ENCODE peak calls at places on chromosomes 7 and 10, in six cellular contexts. One of them, this sample, is unnamed.

GRCh38 chr10:20768849-20769248 is 128.3 kb downstream of the NEBL start:
- DNase-seq in activated naive CD8-positive, alpha-beta T cell treated with anti-CD3 and anti-CD28 coated beads for 36 hours: no peak
- DNase-seq in hippocampal formation: no peak
- DNase-seq in dermis microvascular lymphatic vessel endothelial cell: no peak
- DNase-seq in GM23248: peak; percentile 4
- DNase-seq in adipocyte: peak; percentile 1
- DNase-seq in this sample: no peak

GRCh38 chr7:105157278-105157677 is 143.3 kb downstream of the KMT2E start:
- DNase-seq in GM23248: no peak
- DNase-seq in hippocampal formation: no peak
- DNase-seq in adipocyte: no peak
- DNase-seq in activated naive CD8-positive, alpha-beta T cell treated with anti-CD3 and anti-CD28 coated beads for 36 hours: no peak
- DNase-seq in dermis microvascular lymphatic vessel endothelial cell: no peak
- DNase-seq in this sample: no peak

GRCh38 chr7:83324596-83324995 is 161.9 kb upstream of the PCLO start:
- DNase-seq in GM23248: no peak
- DNase-seq in activated naive CD8-positive, alpha-beta T cell treated with anti-CD3 and anti-CD28 coated beads for 36 hours: no peak
- DNase-seq in dermis microvascular lymphatic vessel endothelial cell: no peak
- DNase-seq in hippocampal formation: no peak
- DNase-seq in adipocyte: no peak
- DNase-seq in this sample: no peak

GRCh38 chr10:117631276-117632151 is 89.0 kb downstream of the EMX2 start:
- DNase-seq in dermis microvascular lymphatic vessel endothelial cell: no peak
- DNase-seq in activated naive CD8-positive, alpha-beta T cell treated with anti-CD3 and anti-CD28 coated beads for 36 hours: no peak
- DNase-seq in adipocyte: no peak
- DNase-seq in GM23248: no peak
- DNase-seq in hippocampal formation: peak; percentile 27
- DNase-seq in this sample: no peak

GRCh38 chr10:109892885-109893284 is 30.4 kb downstream of the XPNPEP1 start:
- DNase-seq in activated naive CD8-positive, alpha-beta T cell treated with anti-CD3 and anti-CD28 coated beads for 36 hours: no peak
- DNase-seq in GM23248: peak; percentile 93
- DNase-seq in dermis microvascular lymphatic vessel endothelial cell: peak; percentile 67
- DNase-seq in adipocyte: peak; percentile 78
- DNase-seq in hippocampal formation: peak; percentile 14
- DNase-seq in this sample: no peak

GRCh38 chr7:83005410-83005809 is 157.3 kb downstream of the PCLO start:
- DNase-seq in adipocyte: no peak
- DNase-seq in GM23248: no peak
- DNase-seq in hippocampal formation: no peak
- DNase-seq in dermis microvascular lymphatic vessel endothelial cell: no peak
- DNase-seq in activated naive CD8-positive, alpha-beta T cell treated with anti-CD3 and anti-CD28 coated beads for 36 hours: no peak
- DNase-seq in this sample: no peak

GRCh38 chr7:75922966-75923603 is 8.1 kb downstream of the POR start:
- DNase-seq in activated naive CD8-positive, alpha-beta T cell treated with anti-CD3 and anti-CD28 coated beads for 36 hours: no peak
- DNase-seq in adipocyte: no peak
- DNase-seq in hippocampal formation: no peak
- DNase-seq in dermis microvascular lymphatic vessel endothelial cell: no peak
- DNase-seq in GM23248: no peak
- DNase-seq in this sample: no peak

GRCh38 chr10:52280051-52280450 is 34.0 kb upstream of the DKK1 start:
- DNase-seq in GM23248: no peak
- DNase-seq in activated naive CD8-positive, alpha-beta T cell treated with anti-CD3 and anti-CD28 coated beads for 36 hours: no peak
- DNase-seq in adipocyte: peak; percentile 67
- DNase-seq in hippocampal formation: no peak
- DNase-seq in dermis microvascular lymphatic vessel endothelial cell: no peak
- DNase-seq in this sample: no peak

GRCh38 chr7:116704650-116705049 is 32.7 kb downstream of the MET start:
- DNase-seq in dermis microvascular lymphatic vessel endothelial cell: no peak
- DNase-seq in adipocyte: no peak
- DNase-seq in activated naive CD8-positive, alpha-beta T cell treated with anti-CD3 and anti-CD28 coated beads for 36 hours: no peak
- DNase-seq in hippocampal formation: no peak
- DNase-seq in GM23248: no peak
- DNase-seq in this sample: no peak

GRCh38 chr7:156790264-156790663 is 102.7 kb downstream of the LMBR1 start:
- DNase-seq in activated naive CD8-positive, alpha-beta T cell treated with anti-CD3 and anti-CD28 coated beads for 36 hours: no peak
- DNase-seq in dermis microvascular lymphatic vessel endothelial cell: no peak
- DNase-seq in adipocyte: no peak
- DNase-seq in GM23248: no peak
- DNase-seq in hippocampal formation: no peak
- DNase-seq in this sample: no peak

GRCh38 chr7:16708980-16709379 is 44.6 kb upstream of the TSPAN13 start:
- DNase-seq in dermis microvascular lymphatic vessel endothelial cell: no peak
- DNase-seq in adipocyte: peak; percentile 55
- DNase-seq in hippocampal formation: no peak
- DNase-seq in activated naive CD8-positive, alpha-beta T cell treated with anti-CD3 and anti-CD28 coated beads for 36 hours: no peak
- DNase-seq in GM23248: peak; percentile 99
- DNase-seq in this sample: no peak

GRCh38 chr10:101012525-101013364 is 13.1 kb downstream of the LZTS2 start:
- DNase-seq in hippocampal formation: peak; percentile 94
- DNase-seq in GM23248: peak; percentile 96
- DNase-seq in activated naive CD8-positive, alpha-beta T cell treated with anti-CD3 and anti-CD28 coated beads for 36 hours: peak; percentile 80
- DNase-seq in dermis microvascular lymphatic vessel endothelial cell: peak; percentile 80
- DNase-seq in adipocyte: peak; percentile 97
- DNase-seq in this sample: peak; percentile 92

GRCh38 chr7:155228459-155228845 is 69.2 kb upstream of the INSIG1 start:
- DNase-seq in adipocyte: no peak
- DNase-seq in hippocampal formation: no peak
- DNase-seq in GM23248: peak; percentile 65
- DNase-seq in activated naive CD8-positive, alpha-beta T cell treated with anti-CD3 and anti-CD28 coated beads for 36 hours: no peak
- DNase-seq in dermis microvascular lymphatic vessel endothelial cell: no peak
- DNase-seq in this sample: no peak

GRCh38 chr10:12251581-12251980 is 55.6 kb downstream of the CDC123 start:
- DNase-seq in activated naive CD8-positive, alpha-beta T cell treated with anti-CD3 and anti-CD28 coated beads for 36 hours: no peak
- DNase-seq in dermis microvascular lymphatic vessel endothelial cell: no peak
- DNase-seq in hippocampal formation: no peak
- DNase-seq in GM23248: no peak
- DNase-seq in adipocyte: no peak
- DNase-seq in this sample: no peak

GRCh38 chr10:118958984-118959916 is 70.3 kb upstream of the NANOS1 start:
- DNase-seq in adipocyte: peak; percentile 74
- DNase-seq in GM23248: peak; percentile 70
- DNase-seq in activated naive CD8-positive, alpha-beta T cell treated with anti-CD3 and anti-CD28 coated beads for 36 hours: no peak
- DNase-seq in hippocampal formation: no peak
- DNase-seq in dermis microvascular lymphatic vessel endothelial cell: no peak
- DNase-seq in this sample: peak; percentile 12

This sample was measured in activated CD8-positive, alpha-beta T cell treated with anti-CD3 and anti-CD28 coated beads for 36 hours.